ENCODE peak calls at places on chromosome 18, in eight cellular contexts. E is RKO, B is EL, J is nephron progenitor cell, C is WTC11, N is fibroblast of pulmonary artery, G is posterior vena cava, V is cardiac muscle cell. X is an unnamed sample.

GRCh38 chr18:6396276-6396675 is 18.4 kb downstream of the L3MBTL4 start:
- DNase-seq in E (no peak), B (no peak), J (no peak), C (no peak), N (no peak), G (no peak), V (no peak), X (no peak)

GRCh38 chr18:79902075-79902474 is 49.4 kb downstream of the SLC66A2 start:
- DNase-seq in E (no peak), B (no peak), J (no peak), C (no peak), N (no peak), G (no peak), V (no peak), X (no peak)

GRCh38 chr18:9684901-9685738 is 23.0 kb upstream of the RAB31 start:
- DNase-seq in E (no peak), B (no peak), J (no peak), C (no peak), N (peak; percentile 72), G (no peak), V (no peak), X (peak; percentile 50)

GRCh38 chr18:23943903-23944624 is 70.5 kb upstream of the TTC39C start:
- DNase-seq in E (no peak), B (peak; percentile 42), J (no peak), C (no peak), N (peak; percentile 61), G (no peak), V (no peak), X (peak; percentile 85)

GRCh38 chr18:9488535-9488934 is 13.2 kb downstream of the RALBP1 start:
- DNase-seq in E (no peak), B (no peak), J (no peak), C (no peak), N (no peak), G (no peak), V (no peak), X (no peak)

GRCh38 chr18:78017869-78018268 is 768.2 kb downstream of the GALR1 start:
- DNase-seq in E (no peak), B (no peak), J (no peak), C (no peak), N (no peak), G (no peak), V (no peak), X (no peak)

GRCh38 chr18:2415656-2416055 is 155.6 kb downstream of the METTL4 start:
- DNase-seq in E (no peak), B (no peak), J (no peak), C (no peak), N (no peak), G (no peak), V (no peak), X (no peak)

GRCh38 chr18:79484661-79485621 is 89.2 kb downstream of the NFATC1 start:
- DNase-seq in E (no peak), B (peak; percentile 93), J (peak; percentile 53), C (no peak), N (peak; percentile 98), G (peak; percentile 81), V (no peak), X (peak; percentile 98)

GRCh38 chr18:37665346-37665745 is 99.7 kb upstream of the CELF4 start:
- DNase-seq in E (no peak), B (no peak), J (no peak), C (no peak), N (no peak), G (no peak), V (no peak), X (no peak)

GRCh38 chr18:10559566-10560456 is 34.0 kb downstream of the NAPG start:
- DNase-seq in E (no peak), B (peak; percentile 16), J (no peak), C (no peak), N (no peak), G (no peak), V (no peak), X (no peak)

GRCh38 chr18:54712758-54713157 is 115.5 kb upstream of the RAB27B start:
- DNase-seq in E (no peak), B (no peak), J (no peak), C (no peak), N (no peak), G (no peak), V (no peak), X (no peak)

GRCh38 chr18:70627100-70627802 is 338.4 kb downstream of the SOCS6 start:
- DNase-seq in E (no peak), B (no peak), J (no peak), C (no peak), N (no peak), G (no peak), V (no peak), X (no peak)

GRCh38 chr18:34787931-34788532 is 77.9 kb downstream of the DTNA start:
- DNase-seq in E (peak; percentile 68), B (peak; percentile 55), J (peak; percentile 48), C (no peak), N (peak; percentile 79), G (no peak), V (peak; percentile 72), X (peak; percentile 75)

GRCh38 chr18:76410660-76411417 is 84.2 kb downstream of the ZNF516 start:
- DNase-seq in E (no peak), B (no peak), J (no peak), C (no peak), N (no peak), G (no peak), V (no peak), X (no peak)

GRCh38 chr18:21123290-21123926 is 11.8 kb upstream of the ROCK1 start:
- DNase-seq in E (no peak), B (no peak), J (no peak), C (no peak), N (no peak), G (no peak), V (no peak), X (no peak)

GRCh38 chr18:9055185-9055584 is 47.3 kb upstream of the NDUFV2 start:
- DNase-seq in E (peak; percentile 86), B (peak; percentile 71), J (no peak), C (no peak), N (peak; percentile 90), G (no peak), V (no peak), X (peak; percentile 70)

GRCh38 chr18:70260683-70261082 is 28.2 kb upstream of the SOCS6 start:
- DNase-seq in E (no peak), B (no peak), J (no peak), C (no peak), N (no peak), G (no peak), V (no peak), X (no peak)

GRCh38 chr18:3455090-3455640 is 5.2 kb downstream of the TGIF1 start:
- DNase-seq in E (no peak), B (no peak), J (no peak), C (no peak), N (no peak), G (no peak), V (no peak), X (no peak)

GRCh38 chr18:68489018-68489792 is 225.7 kb downstream of the TMX3 start:
- DNase-seq in E (no peak), B (peak; percentile 11), J (no peak), C (peak; percentile 24), N (no peak), G (no peak), V (no peak), X (peak; percentile 1)

GRCh38 chr18:77065221-77065981 is 67.2 kb downstream of the MBP start:
- DNase-seq in E (peak; percentile 43), B (peak; percentile 88), J (no peak), C (no peak), N (peak; percentile 98), G (peak; percentile 91), V (no peak), X (peak; percentile 89)

GRCh38 chr18:39424261-39424660 is 1858.7 kb upstream of the CELF4 start:
- DNase-seq in E (no peak), B (no peak), J (no peak), C (no peak), N (no peak), G (no peak), V (no peak), X (no peak)

GRCh38 chr18:12883003-12883683 is 894 bp downstream of the PTPN2 start:
- DNase-seq in E (peak; percentile 23), B (no peak), J (no peak), C (no peak), N (no peak), G (no peak), V (peak; percentile 63), X (no peak)

GRCh38 chr18:42141439-42141838 is 186.4 kb downstream of the PIK3C3 start:
- DNase-seq in E (no peak), B (peak; percentile 4), J (no peak), C (no peak), N (no peak), G (no peak), V (no peak), X (no peak)

GRCh38 chr18:44943201-44943881 is 262.7 kb downstream of the SETBP1 start:
- DNase-seq in E (no peak), B (peak; percentile 35), J (peak; percentile 17), C (peak; percentile 55), N (peak; percentile 3), G (no peak), V (no peak), X (peak; percentile 95)

GRCh38 chr18:35343488-35343935 is 708 bp downstream of the ZNF24 start:
- DNase-seq in E (peak; percentile 14), B (no peak), J (no peak), C (no peak), N (no peak), G (no peak), V (no peak), X (no peak)

GRCh38 chr18:9627642-9628041 is 13.3 kb upstream of the PPP4R1 start:
- DNase-seq in E (no peak), B (peak; percentile 80), J (no peak), C (no peak), N (peak; percentile 75), G (no peak), V (no peak), X (peak; percentile 25)

GRCh38 chr18:67131498-67131897 is 385.0 kb downstream of the DSEL start:
- DNase-seq in E (no peak), B (no peak), J (no peak), C (no peak), N (no peak), G (no peak), V (no peak), X (no peak)

GRCh38 chr18:27665264-27665799 is 480.2 kb upstream of the CHST9 start:
- DNase-seq in E (no peak), B (no peak), J (no peak), C (peak; percentile 33), N (no peak), G (no peak), V (peak; percentile 62), X (peak; percentile 35)

GRCh38 chr18:8288447-8289213 is 320.6 kb upstream of the RAB12 start:
- DNase-seq in E (no peak), B (no peak), J (no peak), C (no peak), N (no peak), G (no peak), V (no peak), X (peak; percentile 41)

GRCh38 chr18:12768622-12769021 is 65.8 kb downstream of the PSMG2 start:
- DNase-seq in E (peak; percentile 14), B (peak; percentile 51), J (no peak), C (no peak), N (peak; percentile 16), G (no peak), V (no peak), X (no peak)

GRCh38 chr18:63553117-63553516 is 10.9 kb downstream of the SERPINB12 start:
- DNase-seq in E (no peak), B (peak; percentile 83), J (no peak), C (no peak), N (peak; percentile 62), G (no peak), V (peak; percentile 53), X (peak; percentile 40)

X was measured in astrocyte of the hippocampus.